ENCODE peak calls at places on chromosomes 16 and 17, in four cellular contexts. R is fibroblast of the conjunctiva; I is D341Med; N is stimulated activated CD4-positive, alpha-beta T cell treated with anti-CD3 and anti-CD28 coated beads, Interleukin-12 subunit alpha, Interleukin-12 subunit beta, amount 100 ng/mL, for 48 hours. M is an unnamed sample.

GRCh38 chr17:8522577-8522976 is 86.9 kb downstream of the NDEL1 start:
- DNase-seq in N (no peak), R (no peak), I (no peak), M (no peak)

GRCh38 chr17:69084911-69085310 is 24.2 kb upstream of the ABCA9 start:
- DNase-seq in N (no peak), R (no peak), I (peak), M (no peak)

GRCh38 chr17:49341356-49341755 is 20.7 kb downstream of the ZNF652 start:
- DNase-seq in N (no peak), I (no peak), R (no peak), M (no peak)

GRCh38 chr16:797120-797420 is 3.5 kb downstream of the GNG13 start:
- DNase-seq in R (no peak), N (no peak), I (no peak), M (no peak)

GRCh38 chr17:81397314-81398169 is 2.3 kb downstream of the BAHCC1 start:
- DNase-seq in I (peak), R (no peak), N (no peak), M (peak)

GRCh38 chr16:84072014-84072413 is 29.4 kb upstream of the SLC38A8 start:
- DNase-seq in N (no peak), R (no peak), I (no peak), M (peak)

GRCh38 chr17:47850373-47850691 is 631 bp downstream of the SP6 start:
- DNase-seq in I (no peak), R (no peak), N (no peak), M (no peak)

GRCh38 chr17:18974407-18975149 is 22.6 kb downstream of the SLC5A10 start:
- DNase-seq in R (no peak), I (no peak), N (peak), M (no peak)

GRCh38 chr17:82952019-82952418 is 112.2 kb upstream of the ZNF750 start:
- DNase-seq in N (no peak), I (no peak), R (no peak), M (no peak)

GRCh38 chr17:57675988-57676387 is 69.1 kb downstream of the CCDC182 start:
- DNase-seq in R (no peak), I (peak), N (no peak), M (no peak)

M was measured in cardiac fibroblast.